ENCODE peak calls at places on chromosome 18, in six cellular contexts. L is B cell, J is Calu3, D is astrocyte of the spinal cord, E is tibial artery, X is neural crest cell. G is an unnamed sample.
A peak's percentile ranks its signal among the peaks of the same experiment; 100 is the strongest.

GRCh38 chr18:66168834-66169233 is 418.0 kb downstream of the CDH7 start:
- DNase-seq in L (no peak), J (no peak), D (no peak), E (no peak), X (no peak), G (no peak)

GRCh38 chr18:73880387-73880786 is 267.2 kb downstream of the FBXO15 start:
- DNase-seq in L (no peak), J (no peak), D (no peak), E (no peak), X (no peak), G (no peak)

GRCh38 chr18:48441405-48441881 is 32.3 kb upstream of the ZBTB7C start:
- DNase-seq in L (no peak), J (no peak), D (peak; percentile 7), E (peak; percentile 96), X (no peak), G (no peak)

GRCh38 chr18:63074987-63075404 is 244.6 kb downstream of the BCL2 start:
- DNase-seq in L (peak; percentile 57), J (peak; percentile 82), D (peak; percentile 23), E (peak; percentile 84), X (peak; percentile 71), G (no peak)

GRCh38 chr18:54416459-54416858 is 58.8 kb downstream of the C18orf54 start:
- DNase-seq in L (no peak), J (no peak), D (peak; percentile 93), E (no peak), X (no peak), G (peak; percentile 86)

GRCh38 chr18:39604836-39605235 is 2039.2 kb upstream of the CELF4 start:
- DNase-seq in L (no peak), J (no peak), D (peak; percentile 74), E (no peak), X (no peak), G (peak; percentile 18)

GRCh38 chr18:57595347-57595746 is 8.8 kb upstream of the FECH start:
- DNase-seq in L (no peak), J (no peak), D (no peak), E (no peak), X (no peak), G (no peak)

GRCh38 chr18:55435592-55435991 is 152.4 kb downstream of the TCF4 start:
- DNase-seq in L (no peak), J (no peak), D (peak; percentile 25), E (no peak), X (no peak), G (no peak)

DNA sequence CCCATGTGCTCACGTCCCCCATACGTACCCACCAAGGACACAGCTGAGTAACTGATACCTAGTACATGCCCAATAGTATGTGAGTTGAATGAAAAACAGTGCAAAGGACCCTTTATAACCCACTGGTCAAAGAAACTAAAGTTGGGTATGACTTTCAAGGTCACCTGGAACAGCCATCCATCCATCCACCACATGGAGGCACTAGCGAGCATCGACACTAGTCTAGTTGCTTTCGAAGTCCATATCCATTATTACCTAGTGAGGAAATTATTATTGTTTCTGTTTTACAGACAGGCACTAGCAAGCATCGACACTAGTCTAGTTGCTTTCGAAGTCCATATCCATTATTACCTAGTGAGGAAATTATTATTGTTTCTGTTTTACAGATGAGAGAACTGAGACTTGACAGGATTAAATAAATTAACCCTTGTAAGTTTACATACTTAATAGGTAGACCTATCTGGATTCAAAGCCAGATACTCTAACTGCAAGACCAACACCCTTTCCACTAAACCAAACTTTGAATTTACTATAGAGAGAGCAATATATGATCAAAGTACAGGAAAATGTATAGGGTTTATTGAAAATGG is 233.7 kb downstream of the METTL4 start:
- DNase-seq in L (peak; percentile 59), J (peak; percentile 47), D (no peak), E (no peak), X (peak; percentile 30), G (no peak)
- TF ChIP-seq CTCF in L (peak; percentile 76), J (peak; percentile 69), D (peak; percentile 36), E (peak; percentile 58), X (peak; percentile 56), G (peak; percentile 80)

DNA sequence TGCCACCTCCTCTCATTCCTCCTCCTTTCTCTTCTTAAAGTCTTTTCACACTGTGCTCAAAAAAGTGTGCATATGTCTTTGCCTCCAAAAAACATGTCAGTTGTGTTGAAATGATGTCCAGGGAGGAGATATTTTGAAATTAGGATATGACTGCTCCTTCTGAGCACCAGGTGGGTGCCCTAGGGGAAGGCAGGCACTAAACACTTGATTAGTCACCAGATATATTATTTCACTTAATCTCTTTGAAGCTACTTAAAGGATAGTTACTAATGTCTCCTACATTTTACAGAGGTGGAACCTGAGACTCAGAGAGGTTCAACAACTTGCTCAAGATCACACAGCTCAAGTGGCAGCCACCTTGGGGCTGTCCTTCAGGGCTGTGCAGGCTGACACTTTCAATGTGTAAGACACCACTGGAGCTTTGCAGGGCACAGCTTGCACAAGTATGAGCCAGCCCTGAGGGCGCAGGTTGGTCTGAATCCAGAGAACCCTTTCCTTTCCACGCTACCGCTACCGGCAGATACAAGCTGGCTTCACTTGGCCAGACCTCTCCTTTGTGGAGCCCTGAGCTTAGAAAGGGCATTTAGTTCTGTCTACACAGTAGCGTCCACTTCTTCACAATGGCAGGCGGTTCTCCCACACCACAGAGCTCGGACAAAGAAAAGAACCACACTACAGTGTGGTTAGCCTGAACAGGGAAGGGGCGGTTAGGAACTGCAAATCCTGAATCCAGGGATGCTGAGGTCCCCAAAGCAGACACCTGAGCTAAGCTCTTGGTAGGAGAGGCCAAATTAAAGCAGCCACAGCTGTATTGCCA is 16.4 kb downstream of the ALPK2 start:
- DNase-seq in L (no peak), J (no peak), D (no peak), E (no peak), X (no peak), G (no peak)
- TF ChIP-seq CTCF in L (no peak), J (no peak), D (no peak), E (no peak), X (no peak), G (no peak)

GRCh38 chr18:46519870-46520269 is 137.2 kb downstream of the LOXHD1 start:
- DNase-seq in L (no peak), J (no peak), D (no peak), E (no peak), X (no peak), G (no peak)

GRCh38 chr18:46516555-46516954 is 140.5 kb downstream of the LOXHD1 start:
- DNase-seq in L (no peak), J (no peak), D (no peak), E (no peak), X (no peak), G (no peak)

DNA sequence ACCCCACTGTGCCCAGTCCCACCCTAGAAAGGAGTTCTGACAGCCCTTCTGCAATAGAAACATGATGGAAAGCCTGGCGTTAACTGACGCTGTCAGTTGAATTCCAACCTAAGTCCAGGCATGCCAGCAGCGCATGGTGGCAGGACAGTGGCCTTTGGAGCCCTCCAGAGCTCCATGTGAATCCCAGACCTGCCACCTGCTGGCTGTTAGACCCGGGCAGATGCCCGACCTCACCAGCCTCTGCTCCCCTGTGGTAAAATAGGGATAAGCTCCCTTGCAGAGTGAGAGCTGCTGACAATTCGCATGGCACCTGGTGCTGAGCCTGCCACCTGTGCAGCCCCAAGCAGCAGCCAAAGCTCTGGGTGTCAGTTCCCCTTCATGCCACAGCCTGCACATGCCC is 138.6 kb downstream of the LOXHD1 start:
- DNase-seq in L (no peak), J (peak; percentile 17), D (no peak), E (no peak), X (no peak), G (no peak)
- TF ChIP-seq CTCF in L (no peak), J (no peak), D (no peak), E (no peak), X (no peak), G (peak; percentile 27)

GRCh38 chr18:23689616-23690504 is 607 bp downstream of the LAMA3 start:
- DNase-seq in L (no peak), J (peak; percentile 46), D (no peak), E (peak; percentile 66), X (peak; percentile 21), G (no peak)
- TF ChIP-seq CTCF in L (no peak), J (no peak), D (no peak), E (no peak), X (no peak), G (no peak)

DNA sequence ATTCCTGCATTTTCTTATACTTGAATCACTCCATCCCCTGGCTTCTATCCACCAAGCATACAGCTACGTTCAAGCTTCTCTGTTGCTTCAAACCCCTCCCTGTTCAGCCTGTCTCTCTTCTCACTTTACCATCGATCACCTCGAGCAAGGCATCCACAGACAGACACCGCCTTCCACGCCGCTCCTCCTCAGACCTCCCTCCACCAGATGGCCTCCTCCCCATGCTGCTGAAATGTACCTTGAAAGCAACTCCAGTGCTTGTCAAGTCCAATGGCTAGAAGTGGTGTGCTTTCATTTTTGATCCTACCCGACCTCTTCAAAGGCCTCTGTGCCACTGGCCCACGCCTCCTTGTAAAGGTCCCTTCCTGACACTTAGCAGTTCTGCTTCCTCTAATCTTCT is 131.3 kb upstream of the ACAA2 start:
- DNase-seq in L (no peak), J (peak; percentile 22), D (no peak), E (no peak), X (no peak), G (no peak)
- TF ChIP-seq CTCF in L (no peak), J (no peak), D (peak; percentile 21), E (peak; percentile 10), X (no peak), G (peak; percentile 41)